ENCODE peak calls at places on chromosomes 5 and 9, in nine cellular contexts. G, B, O, V, I, T, R, J and Q are unnamed samples.

GRCh38 chr5:14901462-14902051 is 30.0 kb upstream of the ANKH start:
- DNase-seq in R (peak; percentile 9), I (no peak), B (peak; percentile 83), J (peak; percentile 34), T (no peak), V (peak; percentile 70), G (no peak), O (no peak), Q (peak; percentile 51)

GRCh38 chr9:115208503-115208902 is 90.5 kb upstream of the TNC start:
- DNase-seq in I (no peak), R (no peak), G (no peak), B (peak; percentile 70), V (peak; percentile 72), J (peak; percentile 67), O (no peak), T (peak; percentile 26), Q (peak; percentile 86)

GRCh38 chr5:38329132-38329715 is 70.9 kb downstream of the EGFLAM start:
- DNase-seq in V (no peak), O (no peak), R (peak; percentile 5), B (no peak), I (no peak), G (peak; percentile 74), J (peak; percentile 57), T (peak; percentile 78), Q (peak; percentile 36)

GRCh38 chr5:95403996-95404395 is 12.8 kb downstream of the FAM81B start:
- DNase-seq in V (no peak), J (peak; percentile 31), B (no peak), G (peak; percentile 33), O (no peak), T (peak; percentile 32), I (no peak), R (no peak), Q (no peak)

GRCh38 chr9:76351006-76351405 is 43.2 kb downstream of the RFK start:
- DNase-seq in R (no peak), T (no peak), G (no peak), I (no peak), O (no peak), V (no peak), J (no peak), B (no peak), Q (no peak)

GRCh38 chr9:83698976-83699585 is 8.7 kb downstream of the UBQLN1 start:
- DNase-seq in R (no peak), O (no peak), T (no peak), I (no peak), B (no peak), G (no peak), V (no peak), J (no peak), Q (no peak)

GRCh38 chr5:9523090-9523813 is 22.6 kb downstream of the SEMA5A start:
- DNase-seq in B (peak; percentile 53), O (no peak), I (no peak), G (peak; percentile 41), V (no peak), J (peak; percentile 48), R (peak; percentile 20), T (peak; percentile 95), Q (no peak)

GRCh38 chr5:37816883-37817282 is 23.0 kb downstream of the GDNF start:
- DNase-seq in V (no peak), O (no peak), G (no peak), B (peak; percentile 49), J (no peak), R (no peak), I (no peak), T (no peak), Q (peak; percentile 61)

GRCh38 chr5:169133500-169133899 is 167.4 kb downstream of the SLIT3 start:
- DNase-seq in G (no peak), I (no peak), R (no peak), O (no peak), T (no peak), J (no peak), V (no peak), B (no peak), Q (no peak)

GRCh38 chr9:137253717-137254623 is 1.2 kb upstream of the NELFB start:
- DNase-seq in J (no peak), B (no peak), T (no peak), R (no peak), G (no peak), I (no peak), O (no peak), V (no peak), Q (no peak)

GRCh38 chr5:166088389-166089039 is 2202.9 kb upstream of the WWC1 start:
- DNase-seq in R (no peak), B (no peak), T (no peak), O (no peak), G (no peak), I (no peak), J (no peak), V (no peak), Q (no peak)

GRCh38 chr9:76996700-76997099 is 22.8 kb upstream of the FOXB2 start:
- DNase-seq in O (no peak), B (peak; percentile 21), T (peak; percentile 18), J (peak; percentile 48), G (peak; percentile 32), R (peak; percentile 39), V (no peak), I (no peak), Q (peak; percentile 34)

GRCh38 chr5:140351609-140352334 is 5.4 kb upstream of the HBEGF start:
- DNase-seq in V (peak; percentile 60), T (peak; percentile 94), O (no peak), I (peak; percentile 73), J (peak; percentile 74), R (peak; percentile 78), G (peak; percentile 79), B (peak; percentile 70), Q (peak; percentile 63)

GRCh38 chr5:32869216-32869615 is 158.1 kb downstream of the NPR3 start:
- DNase-seq in R (no peak), G (no peak), O (no peak), T (peak; percentile 83), J (peak; percentile 52), I (no peak), B (peak; percentile 60), V (peak; percentile 19), Q (peak; percentile 81)

GRCh38 chr9:86452194-86452828 is 98.1 kb upstream of the TUT7 start:
- DNase-seq in I (no peak), T (no peak), V (no peak), R (no peak), G (no peak), J (peak; percentile 23), B (peak; percentile 3), O (no peak), Q (no peak)

GRCh38 chr9:113998529-113999255 is 79.4 kb downstream of the AMBP start:
- DNase-seq in T (no peak), I (peak; percentile 40), B (peak; percentile 12), G (no peak), O (no peak), J (peak; percentile 25), V (no peak), R (peak; percentile 15), Q (no peak)

GRCh38 chr9:805151-805550 is 36.3 kb upstream of the DMRT1 start:
- DNase-seq in I (no peak), R (no peak), V (no peak), J (no peak), T (no peak), O (no peak), B (no peak), G (peak; percentile 34), Q (no peak)

GRCh38 chr5:15249152-15249551 is 250.8 kb upstream of the FBXL7 start:
- DNase-seq in R (peak; percentile 49), T (peak; percentile 69), O (no peak), J (peak; percentile 68), I (no peak), G (peak; percentile 63), B (peak; percentile 84), V (no peak), Q (peak; percentile 89)

GRCh38 chr9:91127653-91128052 is 234.1 kb downstream of the AUH start:
- DNase-seq in B (peak; percentile 77), O (no peak), I (no peak), R (no peak), G (peak; percentile 76), V (no peak), J (peak; percentile 68), T (peak; percentile 62), Q (no peak)

DNA sequence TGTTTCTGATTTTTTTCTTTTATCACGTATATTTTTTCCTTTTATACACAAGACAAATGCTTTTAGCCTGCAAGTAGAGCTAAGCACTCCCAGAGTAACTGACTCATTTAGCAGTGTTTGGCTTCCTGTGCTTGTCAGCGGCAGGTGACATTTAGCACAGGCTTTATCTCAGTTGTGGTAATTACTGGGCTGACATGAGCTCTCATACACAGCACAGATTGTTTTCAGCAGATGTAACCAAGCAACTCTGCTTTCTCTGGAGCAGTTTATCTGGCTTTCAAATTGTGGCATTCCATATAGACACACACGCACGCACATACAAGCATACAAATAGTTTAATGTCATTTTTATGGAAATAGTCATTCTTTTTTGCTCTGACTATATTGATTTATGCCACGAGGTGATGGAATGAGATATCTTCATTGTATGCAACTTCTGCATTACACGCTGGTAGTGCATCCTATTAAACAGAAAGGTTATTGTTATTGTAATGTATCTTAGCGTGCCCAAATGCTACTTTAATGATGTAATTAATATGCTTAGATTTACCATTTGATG is 379.0 kb upstream of the GRAMD2B start:
- DNase-seq in G (peak; percentile 13), V (peak; percentile 77), I (no peak), T (peak; percentile 3), B (peak; percentile 37), R (no peak), J (no peak), O (no peak), Q (peak; percentile 5)
- H3K4me3 ChIP-seq in G (no peak overlapping the region), V (no peak overlapping the region), I (no peak overlapping the region), T (no peak overlapping the region), B (no peak overlapping the region), R (no peak overlapping the region), J (no peak overlapping the region), O (no peak overlapping the region), Q (no peak overlapping the region)

GRCh38 chr9:124251605-124252366 is 6.0 kb upstream of the NEK6 start:
- DNase-seq in I (peak; percentile 7), V (no peak), B (peak; percentile 78), O (no peak), R (peak; percentile 19), J (peak; percentile 72), G (peak; percentile 72), T (peak; percentile 68), Q (peak; percentile 60)
- TF ChIP-seq CTCF in I (no peak), V (no peak), B (peak; percentile 3), O (no peak), R (no peak), J (peak; percentile 21), G (no peak), T (no peak), Q (peak; percentile 5)

GRCh38 chr9:121545875-121546423 is 46.3 kb upstream of the GGTA1 start:
- DNase-seq in R (peak; percentile 89), V (peak; percentile 72), T (peak; percentile 91), G (peak; percentile 93), J (peak; percentile 91), I (peak; percentile 94), B (peak; percentile 94), O (peak; percentile 95), Q (peak; percentile 93)
- H3K4me3 ChIP-seq in R (no peak overlapping the region), V (no peak overlapping the region), T (peak overlapping the region; percentile 35), G (no peak overlapping the region), J (no peak overlapping the region), I (no peak overlapping the region), B (no peak overlapping the region), O (peak overlapping the region; percentile 38), Q (peak overlapping the region; percentile 29)

DNA sequence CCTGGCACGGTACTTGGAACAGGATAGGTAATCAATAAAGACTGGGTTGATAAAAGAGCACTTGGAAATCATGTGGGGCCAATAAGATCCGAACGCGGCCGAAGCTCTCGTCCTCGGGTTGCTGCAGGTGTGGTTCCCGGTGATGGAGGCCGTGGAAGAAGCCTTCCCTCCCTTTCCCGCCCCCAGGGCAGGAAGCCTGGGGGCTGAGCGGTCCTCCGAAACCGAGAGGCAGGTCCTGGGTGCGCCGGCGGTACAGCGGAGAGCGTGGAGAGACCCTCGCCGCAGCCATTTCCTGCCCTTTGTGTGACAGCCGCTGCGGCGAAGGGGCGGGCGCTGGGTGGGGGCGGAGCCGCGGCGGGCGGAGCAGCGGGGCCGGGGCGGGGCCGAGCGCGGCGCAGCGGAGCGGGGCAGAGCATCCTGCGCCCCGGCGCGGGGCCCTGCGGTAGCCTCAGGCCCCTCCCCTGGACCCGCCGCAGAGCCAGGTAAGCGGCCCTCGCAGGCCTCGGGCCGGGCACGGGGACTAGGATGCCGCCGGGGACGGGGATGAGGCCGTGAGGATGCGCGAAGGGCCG is at the start of gene CYFIP2:
- DNase-seq in O (no peak), V (no peak), G (peak; percentile 43), I (peak; percentile 92), B (peak; percentile 4), J (no peak), T (peak; percentile 80), R (peak; percentile 66), Q (no peak)
- TF ChIP-seq CTCF in O (no peak), V (no peak), G (no peak), I (no peak), B (no peak), J (no peak), T (no peak), R (no peak), Q (no peak)